ENCODE peak calls at places on chromosomes 4 and X, in eight cellular contexts. O is fibroblast of lung; B is progenitor cell of endocrine pancreas; S is stimulated activated CD4-positive, alpha-beta T cell treated with anti-CD3 and anti-CD28 coated beads, Interleukin-1b, Interleukin-23, amount 100 ng/mL, for 24 hours; N is T-helper 2 cell; H is lower leg skin; V is H4; X is LHCN-M2. P is an unnamed sample.

GRCh38 chr4:56468097-56468422 is 643 bp downstream of the SRP72 start:
- DNase-seq in O (peak), B (no peak), S (no peak), N (no peak), H (peak), V (peak), X (no peak), P (peak)

GRCh38 chr4:10102981-10103330 is 13.6 kb downstream of the WDR1 start:
- DNase-seq in O (no peak), B (no peak), S (no peak), N (no peak), H (no peak), V (no peak), X (no peak), P (no peak)

GRCh38 chrX:46913710-46914109 is 1.5 kb downstream of the JADE3 start:
- DNase-seq in O (peak), B (peak), S (no peak), N (no peak), H (no peak), V (no peak), X (no peak), P (peak)

GRCh38 chr4:128517739-128518510 is 230.3 kb upstream of the PGRMC2 start:
- DNase-seq in O (peak), B (no peak), S (no peak), N (no peak), H (peak), V (peak), X (peak), P (peak)

GRCh38 chrX:40151211-40152172 is 53.7 kb upstream of the BCOR start:
- DNase-seq in O (no peak), B (no peak), S (no peak), N (no peak), H (no peak), V (no peak), X (no peak), P (no peak)

GRCh38 chrX:133939655-133940054 is 45.7 kb downstream of the GPC3 start:
- DNase-seq in O (no peak), B (no peak), S (no peak), N (no peak), H (no peak), V (no peak), X (no peak), P (no peak)

GRCh38 chr4:38179690-38180299 is 219.6 kb downstream of the PTTG2 start:
- DNase-seq in O (peak), B (peak), S (no peak), N (peak), H (peak), V (peak), X (peak), P (peak)

GRCh38 chr4:15513545-15513944 is 43.9 kb downstream of the CC2D2A start:
- DNase-seq in O (peak), B (no peak), S (no peak), N (no peak), H (no peak), V (no peak), X (no peak), P (no peak)

GRCh38 chr4:133808151-133808550 is 393.4 kb downstream of the PABPC4L start:
- DNase-seq in O (peak), B (no peak), S (no peak), N (no peak), H (no peak), V (peak), X (peak), P (no peak)

P was measured in SK-MEL-5.